ENCODE peak calls at places on chromosomes 5 and 9, in nine cellular contexts. N, Q, C, O, A, L, Z, B and K are unnamed samples.

GRCh38 chr9:115972362-115972761 is 181.2 kb upstream of the PAPPA start:
- DNase-seq in Z (no peak), C (no peak), O (peak; percentile 38), B (no peak), N (no peak), A (no peak), L (no peak), Q (no peak), K (no peak)

GRCh38 chr9:38068616-38068865 is 486 bp downstream of the SHB start:
- DNase-seq in Q (no peak), A (peak; percentile 29), N (no peak), L (peak; percentile 71), O (peak; percentile 69), Z (no peak), C (no peak), B (no peak), K (no peak)

GRCh38 chr5:36177715-36178556 is 26.0 kb downstream of the SKP2 start:
- DNase-seq in B (no peak), Z (peak; percentile 37), L (peak; percentile 67), C (no peak), A (no peak), N (no peak), Q (no peak), O (peak; percentile 75), K (no peak)

GRCh38 chr5:11010811-11011210 is 249.8 kb upstream of the DAP start:
- DNase-seq in L (no peak), B (no peak), A (no peak), Q (no peak), O (no peak), N (no peak), C (no peak), Z (no peak), K (no peak)

GRCh38 chr9:120478208-120478607 is 101.8 kb downstream of the CDK5RAP2 start:
- DNase-seq in Q (peak; percentile 24), C (no peak), L (no peak), Z (no peak), A (no peak), O (peak; percentile 78), N (no peak), B (no peak), K (no peak)

GRCh38 chr5:433836-434235 is 9.1 kb upstream of the EXOC3 start:
- DNase-seq in B (peak; percentile 64), Z (no peak), O (no peak), C (no peak), N (no peak), L (no peak), Q (no peak), A (no peak), K (peak; percentile 33)

GRCh38 chr5:104412649-104413240 is 850.2 kb upstream of the NUDT12 start:
- DNase-seq in B (no peak), Z (no peak), Q (no peak), O (peak; percentile 77), L (peak; percentile 46), C (no peak), N (peak; percentile 79), A (no peak), K (no peak)

GRCh38 chr5:81826128-81826527 is 75.2 kb upstream of the SSBP2 start:
- DNase-seq in C (no peak), L (no peak), Q (no peak), B (no peak), A (no peak), O (peak; percentile 61), N (no peak), Z (peak; percentile 34), K (no peak)

GRCh38 chr5:6343951-6344596 is 34.3 kb downstream of the MED10 start:
- DNase-seq in B (no peak), A (no peak), Z (no peak), L (no peak), Q (no peak), N (no peak), C (no peak), O (no peak), K (no peak)

GRCh38 chr9:137905740-137906139 is 28.2 kb downstream of the CACNA1B start:
- DNase-seq in B (peak; percentile 32), A (no peak), L (no peak), O (no peak), C (no peak), Q (no peak), Z (no peak), N (no peak), K (no peak)

GRCh38 chr5:36264202-36264760 is 22.6 kb upstream of the NADK2 start:
- DNase-seq in C (no peak), O (no peak), Q (no peak), A (no peak), N (no peak), Z (no peak), B (no peak), L (no peak), K (no peak)

GRCh38 chr5:35316611-35317307 is 86.5 kb upstream of the PRLR start:
- DNase-seq in N (no peak), Z (no peak), L (no peak), O (no peak), A (no peak), Q (no peak), B (no peak), C (no peak), K (no peak)

GRCh38 chr5:142770650-142771609 is 753 bp downstream of the ARHGAP26 start:
- DNase-seq in O (peak; percentile 32), C (no peak), Q (peak; percentile 51), L (peak; percentile 39), Z (peak; percentile 24), N (peak; percentile 62), B (no peak), A (peak; percentile 45), K (peak; percentile 55)

GRCh38 chr5:148125641-148126040 is 42.7 kb upstream of the SPINK14 start:
- DNase-seq in O (peak; percentile 37), N (no peak), Z (no peak), B (no peak), A (no peak), C (no peak), Q (no peak), L (peak; percentile 15), K (no peak)

GRCh38 chr5:176639981-176640380 is 7.3 kb upstream of the TSPAN17 start:
- DNase-seq in Z (no peak), N (no peak), A (no peak), L (no peak), O (no peak), C (no peak), B (no peak), Q (no peak), K (no peak)

GRCh38 chr5:33939863-33940262 is 3.7 kb downstream of the RXFP3 start:
- DNase-seq in Z (peak; percentile 10), N (no peak), Q (no peak), B (no peak), O (peak; percentile 73), A (no peak), L (no peak), C (no peak), K (no peak)

GRCh38 chr9:109907400-109907799 is 127.4 kb downstream of the PALM2AKAP2 start:
- DNase-seq in N (no peak), Z (no peak), B (no peak), A (peak; percentile 64), C (no peak), L (no peak), O (no peak), Q (no peak), K (no peak)

GRCh38 chr9:107439991-107440456 is 49.5 kb downstream of the KLF4 start:
- DNase-seq in O (no peak), C (no peak), L (no peak), A (no peak), N (no peak), B (no peak), Z (no peak), Q (no peak), K (no peak)

GRCh38 chr9:13278368-13279246 is 885 bp downstream of the MPDZ start:
- DNase-seq in O (peak; percentile 89), C (no peak), Z (peak; percentile 57), Q (no peak), A (no peak), N (peak; percentile 64), B (peak; percentile 74), L (peak; percentile 75), K (no peak)
- TF ChIP-seq CTCF in O (peak; percentile 38), C (no peak), Z (peak; percentile 28), Q (no peak), A (no peak), N (peak; percentile 20), B (peak; percentile 19), L (peak; percentile 26), K (no peak)

GRCh38 chr5:141100243-141100805 is at the start of gene PCDHB3:
- DNase-seq in N (peak; percentile 79), B (no peak), A (no peak), Q (peak; percentile 13), O (peak; percentile 2), C (no peak), Z (peak; percentile 68), L (peak; percentile 5), K (no peak)

GRCh38 chr5:141095263-141095641 is 837 bp downstream of the PCDHB2 start:
- DNase-seq in O (no peak), N (no peak), Z (no peak), A (no peak), Q (no peak), B (no peak), C (no peak), L (no peak), K (no peak)

DNA sequence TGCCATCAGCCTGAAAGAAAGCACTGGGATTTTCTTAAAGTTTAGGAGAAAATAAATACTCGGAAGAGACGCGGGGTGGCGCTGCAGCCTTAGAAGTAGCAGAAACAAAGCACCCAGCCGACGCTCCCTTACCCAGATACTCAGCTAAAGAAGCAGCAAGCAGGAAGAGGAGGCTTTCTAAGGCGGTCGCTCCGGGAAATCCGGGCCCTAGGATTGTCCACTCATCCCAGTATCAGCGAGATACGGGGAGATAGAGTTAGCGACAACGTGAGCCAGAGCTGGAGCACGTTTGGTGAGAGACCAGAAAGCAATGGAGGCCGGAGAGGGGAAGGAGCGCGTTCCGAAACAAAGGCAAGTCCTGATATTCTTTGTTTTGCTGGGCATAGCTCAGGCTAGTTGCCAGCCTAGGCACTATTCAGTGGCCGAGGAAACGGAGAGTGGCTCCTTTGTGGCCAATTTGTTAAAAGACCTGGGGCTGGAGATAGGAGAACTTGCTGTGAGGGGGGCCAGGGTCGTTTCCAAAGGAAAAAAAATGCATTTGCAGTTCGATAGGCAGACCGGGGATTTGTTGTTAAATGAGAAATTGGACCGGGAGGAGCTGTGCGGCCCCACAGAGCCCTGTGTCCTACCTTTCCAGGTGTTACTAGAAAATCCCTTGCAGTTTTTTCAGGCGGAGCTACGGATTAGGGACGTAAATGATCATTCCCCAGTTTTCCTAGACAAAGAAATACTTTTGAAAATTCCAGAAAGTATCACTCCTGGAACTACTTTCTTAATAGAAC is at the start of gene PCDHB2:
- DNase-seq in C (no peak), B (no peak), L (peak; percentile 1), Z (peak; percentile 69), A (no peak), Q (no peak), O (peak; percentile 1), N (peak; percentile 86), K (no peak)
- TF ChIP-seq CTCF in C (no peak), B (peak; percentile 89), L (no peak), Z (peak; percentile 85), A (no peak), Q (no peak), O (peak; percentile 2), N (peak; percentile 89), K (no peak)

GRCh38 chr5:143860211-143860610 is 48.2 kb downstream of the HMHB1 start:
- DNase-seq in N (no peak), Z (no peak), C (no peak), O (no peak), A (no peak), B (no peak), Q (no peak), L (no peak), K (no peak)
- TF ChIP-seq CTCF in N (no peak), Z (no peak), C (peak; percentile 28), O (peak; percentile 14), A (no peak), B (no peak), Q (no peak), L (no peak), K (no peak)

GRCh38 chr5:132315529-132316067 is 21.4 kb downstream of the SLC22A4 start:
- DNase-seq in L (no peak), Z (no peak), C (no peak), N (no peak), B (no peak), A (no peak), Q (no peak), O (no peak), K (no peak)
- TF ChIP-seq CTCF in L (no peak), Z (no peak), C (no peak), N (peak; percentile 38), B (no peak), A (no peak), Q (no peak), O (peak; percentile 10), K (no peak)